ENCODE peak calls at places on chromosomes 5 and 9, in five cellular contexts. I, X, E, U and R are unnamed samples. For H3K4me1, the result is how much of the 10 kb centered on the place peaks cover.

GRCh38 chr9:134835455-134835854 is 45.2 kb upstream of the FCN2 start:
- DNase-seq in I (no peak), E (no peak), U (no peak), X (no peak), R (peak)

GRCh38 chr5:14556015-14556414 is 25.6 kb upstream of the OTULINL start:
- DNase-seq in E (no peak), U (no peak), I (no peak), X (no peak), R (no peak)

GRCh38 chr9:20831028-20831427 is 147.0 kb downstream of the FOCAD start:
- DNase-seq in E (no peak), X (no peak), I (no peak), U (no peak), R (no peak)

GRCh38 chr9:76221423-76221822 is 172.8 kb downstream of the RFK start:
- DNase-seq in X (no peak), U (no peak), I (no peak), E (no peak), R (no peak)

GRCh38 chr9:91682806-91683205 is 259.2 kb upstream of the NFIL3 start:
- DNase-seq in I (no peak), U (no peak), E (no peak), X (no peak), R (no peak)

GRCh38 chr5:160439205-160439600 is 17.5 kb downstream of the PTTG1 start:
- DNase-seq in E (peak), I (peak), X (peak), U (peak), R (peak)

GRCh38 chr5:82991678-82992323 is 85.4 kb downstream of the TMEM167A start:
- DNase-seq in U (no peak), I (no peak), E (no peak), X (no peak), R (no peak)

GRCh38 chr5:139183502-139183901 is 14.7 kb downstream of the SIL1 start:
- DNase-seq in E (no peak), I (no peak), U (no peak), X (no peak), R (no peak)

GRCh38 chr5:56080375-56081052 is 85.8 kb upstream of the IL6ST start:
- DNase-seq in I (no peak), E (no peak), U (no peak), X (no peak), R (no peak)

GRCh38 chr5:170184007-170184687 is 48.6 kb upstream of the C5orf58 start:
- DNase-seq in U (peak), X (peak), E (peak), I (peak), R (no peak)

GRCh38 chr9:135240222-135240621 is 152.8 kb downstream of the OLFM1 start:
- DNase-seq in U (peak), E (no peak), I (no peak), X (no peak), R (no peak)

DNA sequence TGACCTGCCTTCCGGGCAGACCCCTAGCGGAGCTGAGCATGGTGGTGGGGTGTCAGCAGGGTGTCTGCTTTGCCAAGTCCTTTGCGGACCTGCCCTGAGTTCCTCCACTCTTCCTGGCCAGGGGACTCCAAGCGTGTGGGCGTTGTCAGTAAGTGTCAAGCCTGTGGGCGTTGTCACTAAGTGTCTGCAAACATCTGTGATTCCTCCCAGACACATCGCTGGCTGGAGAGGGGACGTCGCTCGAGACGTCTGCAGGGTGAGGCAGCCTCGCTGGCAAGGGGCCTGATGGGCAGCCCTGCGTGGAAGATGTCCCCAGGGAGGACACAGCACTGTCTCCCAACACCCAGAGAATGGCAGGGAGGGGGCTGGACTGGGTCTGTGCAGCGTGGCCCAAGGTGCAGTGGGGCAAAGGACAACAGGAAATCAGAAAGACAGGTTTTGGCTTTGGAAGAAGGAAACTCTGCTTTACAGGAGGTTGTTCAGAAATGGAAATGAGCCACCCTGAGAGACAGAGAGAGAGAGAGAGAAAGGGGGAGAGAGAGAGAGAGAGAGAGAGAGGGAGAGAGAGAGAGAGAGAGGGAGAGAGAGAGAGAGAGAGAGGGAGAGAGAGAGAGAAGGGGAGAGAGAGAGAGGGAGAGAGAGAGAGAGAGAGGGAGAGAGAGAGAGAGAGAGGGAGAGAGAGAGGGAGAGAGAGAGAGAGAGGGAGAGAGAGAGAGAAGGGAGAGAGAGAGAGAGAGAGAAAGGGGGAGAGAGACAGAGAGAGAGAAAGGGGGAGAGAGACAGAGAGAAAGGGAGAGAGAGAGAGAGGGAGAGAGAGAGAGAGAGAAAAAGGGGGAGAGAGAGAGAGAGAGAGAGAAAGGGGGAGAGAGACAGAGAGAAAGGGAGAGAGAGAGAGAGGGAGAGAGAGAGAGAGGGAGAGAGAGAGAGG is 29.0 kb downstream of the ADAMTSL2 start:
- DNase-seq in E (no peak), X (no peak), I (no peak), U (no peak), R (no peak)
- H3K27ac ChIP-seq in E (no peak), X (no peak), I (no peak), U (no peak), R (no peak)

DNA sequence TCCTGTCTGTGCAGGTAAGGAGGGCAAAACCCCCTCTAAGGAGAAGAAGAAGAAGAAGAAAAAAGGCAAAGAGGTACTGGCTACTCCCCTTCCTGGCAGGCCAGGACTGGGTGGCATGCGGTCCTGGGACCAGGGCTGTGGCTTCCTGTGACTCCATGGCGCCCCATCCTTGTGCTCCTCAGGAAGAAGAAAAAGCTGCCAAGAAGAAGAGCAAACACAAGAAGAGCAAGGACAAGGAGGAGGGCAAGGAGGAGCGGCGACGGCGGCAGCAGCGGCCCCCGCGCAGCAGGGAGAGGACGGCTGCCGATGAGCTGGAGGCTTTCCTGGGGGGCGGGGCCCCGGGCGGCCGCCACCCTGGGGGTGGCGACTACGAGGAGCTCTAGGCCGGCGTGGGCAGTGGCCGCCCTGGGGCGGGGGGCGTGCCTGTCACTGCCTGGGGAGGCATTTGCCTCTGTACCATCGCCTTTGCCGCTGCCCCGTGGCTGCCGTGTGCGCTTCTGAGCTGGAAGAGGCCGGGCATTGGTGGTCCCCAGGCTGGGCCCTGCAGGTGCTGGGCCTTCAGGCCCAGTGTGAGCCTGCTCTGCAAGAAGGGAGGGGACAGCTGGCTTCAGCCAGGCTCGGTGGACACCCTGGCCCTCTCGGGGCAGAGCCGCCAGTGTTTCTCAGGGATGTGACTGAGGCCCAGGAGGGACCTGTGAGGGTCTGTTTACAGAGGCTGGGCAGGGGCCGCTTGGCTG is 2.0 kb upstream of the AJM1 start:
- DNase-seq in X (no peak), U (no peak), E (no peak), I (no peak), R (no peak)
- TF ChIP-seq POLR2A in X (no peak), U (no peak), E (no peak), I (no peak), R (no peak)

GRCh38 chr9:104868687-104869404 is 59.1 kb downstream of the ABCA1 start:
- DNase-seq in U (peak), X (no peak), E (peak), I (peak), R (peak)
- H3K4me1 ChIP-seq in U (under half), X (under half), E (half or more), I (half or more), R (half or more)

GRCh38 chr9:113524460-113524859 is 60.9 kb downstream of the RGS3 start:
- DNase-seq in I (no peak), X (no peak), U (no peak), E (no peak), R (no peak)
- H3K27ac ChIP-seq in I (no peak), X (no peak), U (peak), E (no peak), R (peak)